ENCODE peak calls at places on chromosome 21, in seven cellular contexts. G is activated naive CD8-positive, alpha-beta T cell treated with anti-CD3 and anti-CD28 coated beads, Interleukin-2, amount 50 U/mL, for 16 hours; K is activated T-helper 2 cell treated with anti-CD3 and anti-CD28 coated beads, Interferon-gamma antibody, Interleukin-2, Interleukin-4, amounts not matched to agents 10 μg/mL and 5 μg/mL and 100 μg/mL, durations not matched to agents 14 hours and 24 hours and 36 hours; L is ovary; F is fibroblast of lung; D is WTC11; R is skeletal muscle cell. S is an unnamed sample.

GRCh38 chr21:41651830-41652229 is 115.0 kb downstream of the RIPK4 start:
- DNase-seq in F (no peak), R (no peak), L (no peak), D (no peak), G (no peak), K (no peak), S (no peak)

GRCh38 chr21:15774590-15774989 is 44.8 kb downstream of the USP25 start:
- DNase-seq in L (no peak), F (peak; percentile 84), K (no peak), G (no peak), D (no peak), R (peak; percentile 49), S (no peak)

GRCh38 chr21:45898028-45898350 is 83.6 kb upstream of the COL6A1 start:
- DNase-seq in L (no peak), R (no peak), F (no peak), K (no peak), G (no peak), D (no peak), S (no peak)

GRCh38 chr21:26850116-26850643 is 5.0 kb upstream of the ADAMTS1 start:
- DNase-seq in K (no peak), L (no peak), G (no peak), R (no peak), F (peak; percentile 75), D (no peak), S (no peak)

GRCh38 chr21:38148046-38148445 is 108.7 kb upstream of the KCNJ15 start:
- DNase-seq in D (no peak), G (no peak), F (no peak), R (no peak), K (no peak), L (no peak), S (no peak)

GRCh38 chr21:39189857-39190604 is 6.8 kb upstream of the PSMG1 start:
- DNase-seq in D (no peak), L (no peak), G (no peak), K (no peak), R (no peak), F (peak; percentile 22), S (peak; percentile 23)

GRCh38 chr21:43373387-43374227 is 53.3 kb downstream of the SIK1 start:
- DNase-seq in R (no peak), D (no peak), G (no peak), F (no peak), L (no peak), K (no peak), S (no peak)

GRCh38 chr21:17351766-17352165 is 161.1 kb upstream of the CXADR start:
- DNase-seq in R (no peak), F (no peak), K (no peak), G (no peak), L (no peak), D (no peak), S (no peak)

GRCh38 chr21:44431300-44431699 is 24.0 kb upstream of the LRRC3 start:
- DNase-seq in F (no peak), L (no peak), K (no peak), R (no peak), G (no peak), D (no peak), S (no peak)

GRCh38 chr21:18620421-18620820 is 216.8 kb upstream of the TMPRSS15 start:
- DNase-seq in G (no peak), K (no peak), F (no peak), L (no peak), R (no peak), D (no peak), S (no peak)